ENCODE peak calls at places on chromosomes 5 and 9, in six cellular contexts. Q is right cardiac atrium, F is foreskin keratinocyte, L is HCT116, W is iPS DF 6.9, S is cardiac muscle cell. M is an unnamed sample. For H3K27me3, the result is how much of the 10 kb centered on the place peaks cover.

GRCh38 chr5:92403308-92403707 is 1020.2 kb upstream of the ARRDC3 start:
- DNase-seq in F (no peak), L (no peak), S (no peak), W (no peak), Q (no peak), M (no peak)

GRCh38 chr5:1004598-1005361 is 3.8 kb upstream of the NKD2 start:
- DNase-seq in Q (peak), L (no peak), W (no peak), S (peak), F (no peak), M (peak)

GRCh38 chr5:77008413-77008812 is 21.8 kb upstream of the AGGF1 start:
- DNase-seq in L (no peak), F (no peak), W (no peak), Q (no peak), S (no peak), M (no peak)

GRCh38 chr9:126158591-126159519 is 167.8 kb upstream of the MVB12B start:
- DNase-seq in L (no peak), W (no peak), Q (no peak), S (no peak), F (no peak), M (peak)

GRCh38 chr5:84274585-84275468 is 109.9 kb downstream of the EDIL3 start:
- DNase-seq in S (peak), L (peak), W (no peak), Q (no peak), F (peak), M (no peak)

GRCh38 chr5:16934669-16935068 is 1.4 kb downstream of the MYO10 start:
- DNase-seq in Q (no peak), F (peak), W (no peak), L (no peak), S (no peak), M (peak)

GRCh38 chr5:61504143-61504542 is 172.1 kb downstream of the ZSWIM6 start:
- DNase-seq in F (no peak), S (no peak), L (no peak), Q (no peak), W (no peak), M (no peak)

GRCh38 chr9:136031741-136032638 is 63.1 kb downstream of the NACC2 start:
- DNase-seq in F (no peak), L (no peak), Q (no peak), S (peak), W (no peak), M (peak)

GRCh38 chr9:5630038-5630507 is 1.2 kb downstream of the RIC1 start:
- DNase-seq in W (no peak), Q (no peak), S (peak), L (no peak), F (peak), M (peak)

GRCh38 chr5:131952286-131952857 is 6.9 kb upstream of the MEIKIN start:
- DNase-seq in W (no peak), L (no peak), Q (no peak), S (peak), F (no peak), M (no peak)
- H3K27ac ChIP-seq in W (no peak), L (no peak), Q (no peak), S (no peak), F (no peak), M (no peak)

GRCh38 chr5:3671366-3671765 is 75.7 kb downstream of the IRX1 start:
- DNase-seq in S (no peak), Q (no peak), W (no peak), L (no peak), F (peak), M (no peak)
- H3K27me3 ChIP-seq in S (under half), Q (under half), W (under half), L (under half), F (under half), M (under half)

GRCh38 chr5:173644700-173645436 is 28.4 kb upstream of the BOD1 start:
- DNase-seq in Q (no peak), F (no peak), S (peak), W (no peak), L (no peak), M (no peak)
- H3K27ac ChIP-seq in Q (no peak), F (no peak), S (peak), W (no peak), L (no peak), M (no peak)

GRCh38 chr5:149150457-149150856 is 9.2 kb downstream of the ABLIM3 start:
- DNase-seq in W (no peak), S (peak), F (no peak), Q (no peak), L (no peak), M (no peak)
- H3K27me3 ChIP-seq in W (under half), S (under half), F (under half), Q (under half), L (under half), M (under half)

DNA sequence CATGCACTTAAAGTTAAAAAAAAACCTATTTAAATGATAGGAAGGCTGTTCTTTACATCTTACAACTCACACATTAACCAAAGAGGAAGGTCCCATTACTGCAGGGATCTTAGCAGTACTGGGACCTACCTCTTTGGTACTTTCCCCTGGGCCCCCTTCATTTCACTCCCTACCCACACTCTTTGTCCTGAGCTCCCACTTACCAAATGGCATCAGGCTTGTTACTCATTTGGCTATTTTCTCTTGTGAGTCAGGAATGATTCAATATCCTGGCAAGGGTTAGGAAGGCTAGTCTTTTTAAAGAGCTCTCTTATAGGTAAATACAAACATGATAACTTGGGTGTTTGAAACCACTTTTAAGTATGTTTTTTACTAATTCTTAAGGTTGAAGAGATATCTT is 117.4 kb upstream of the ELL2 start:
- DNase-seq in W (no peak), L (peak), F (peak), S (peak), Q (no peak), M (peak)
- H3K27ac ChIP-seq in W (no peak), L (no peak), F (peak), S (no peak), Q (no peak), M (peak)

DNA sequence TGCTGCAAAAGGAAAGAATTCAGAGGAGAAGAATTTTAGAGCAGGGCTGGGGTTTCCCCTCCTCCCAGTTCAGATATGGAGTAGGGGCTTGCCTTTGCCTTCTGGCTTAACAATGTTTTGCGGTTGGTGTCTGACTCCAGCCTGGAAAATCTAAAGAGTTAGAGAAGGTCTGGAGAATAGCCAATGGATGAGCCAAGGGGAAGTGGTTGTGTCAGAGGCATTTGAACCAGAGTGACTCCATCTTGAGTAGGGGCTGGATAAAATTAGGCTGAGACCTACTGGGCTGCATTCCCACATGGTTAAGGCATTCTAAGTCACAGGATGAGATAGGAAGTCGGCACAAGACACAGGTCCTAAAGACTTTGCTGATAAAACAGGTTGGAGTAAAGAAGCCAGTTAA is 133.7 kb downstream of the DIRAS2 start:
- DNase-seq in Q (no peak), W (no peak), S (peak), L (no peak), F (peak), M (no peak)
- H3K27me3 ChIP-seq in Q (under half), W (under half), S (under half), L (under half), F (under half), M (under half)

DNA sequence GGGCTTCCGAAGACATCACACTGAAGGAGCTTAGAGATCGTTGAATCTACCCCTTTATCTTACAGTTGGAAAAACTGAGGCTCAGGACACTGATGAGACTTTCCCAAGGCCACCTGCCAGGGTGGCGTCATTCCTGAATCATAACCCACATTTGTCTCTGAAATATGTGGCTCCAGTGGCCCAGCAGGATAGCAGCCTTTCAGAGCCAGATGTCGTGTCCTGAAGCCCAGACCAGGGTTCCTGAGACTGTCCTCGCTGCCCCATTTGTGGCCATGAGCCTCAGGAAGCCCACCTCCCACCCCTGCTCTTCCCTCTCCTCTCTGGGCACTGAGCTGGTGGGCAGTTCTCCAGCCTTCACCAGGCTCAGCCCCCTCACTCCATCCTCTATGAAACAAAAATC is 2.4 kb downstream of the HMCN2 start:
- DNase-seq in F (no peak), S (no peak), W (no peak), Q (no peak), L (no peak), M (no peak)
- H3K27ac ChIP-seq in F (no peak), S (no peak), W (no peak), Q (no peak), L (no peak), M (no peak)

GRCh38 chr5:135030691-135031145 is 3.3 kb downstream of the PITX1 start:
- DNase-seq in Q (no peak), W (no peak), S (no peak), L (no peak), F (peak), M (peak)
- H3K27me3 ChIP-seq in Q (under half), W (half or more), S (half or more), L (under half), F (half or more), M (under half)

GRCh38 chr5:67214713-67215591 is 18.4 kb upstream of the CD180 start:
- DNase-seq in S (no peak), Q (no peak), L (no peak), F (no peak), W (no peak), M (no peak)
- H3K27ac ChIP-seq in S (peak), Q (peak), L (no peak), F (no peak), W (no peak), M (no peak)

DNA sequence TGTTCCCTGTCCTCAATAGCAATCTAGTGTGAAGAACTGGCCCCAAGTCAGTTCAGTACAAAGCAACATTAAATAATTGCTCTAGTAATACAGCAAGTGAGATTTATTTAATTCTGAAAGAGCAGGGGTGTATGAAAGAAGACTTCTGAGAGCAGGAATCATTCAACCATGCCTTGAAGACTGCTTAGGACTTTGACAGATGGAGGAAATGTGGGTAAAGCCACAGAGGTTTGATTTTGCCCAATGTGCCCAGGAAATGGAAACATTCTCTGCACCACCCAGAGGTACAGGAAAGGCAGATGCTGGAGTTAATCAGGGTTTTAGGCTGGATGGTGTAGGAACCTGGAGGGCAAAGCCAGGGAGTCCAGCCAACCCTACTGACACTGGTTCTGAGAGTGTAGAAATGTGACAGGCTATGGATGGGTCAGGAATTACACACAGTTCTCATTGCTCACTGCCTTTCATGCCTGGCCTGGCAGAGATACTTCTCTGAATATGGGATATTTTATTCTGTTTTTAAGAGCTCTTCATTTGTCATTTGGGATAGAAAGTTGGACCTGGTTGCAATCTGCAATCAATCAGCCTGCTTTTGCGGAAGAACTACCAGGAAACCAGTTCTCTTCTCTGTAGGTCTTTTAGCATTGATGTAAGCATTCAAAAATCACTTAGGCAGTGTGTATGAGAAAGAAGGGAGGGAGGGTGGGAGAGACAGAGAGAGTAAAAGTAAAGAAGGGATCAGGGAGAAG is 88.3 kb downstream of the BRINP1 start:
- DNase-seq in L (no peak), F (no peak), W (no peak), S (no peak), Q (no peak), M (no peak)
- H3K27me3 ChIP-seq in L (under half), F (under half), W (under half), S (under half), Q (under half), M (under half)